ENCODE peak calls at places on chromosomes 12 and 14, in ten cellular contexts. Z is mesothelial cell of epicardium; F is endothelial cell; W is Peyer's patch; K is A549; U is bronchial epithelial cell; B is mammary epithelial cell; V is omental fat pad; I is fibroblast of lung; X is CD8-positive, alpha-beta T cell. G is an unnamed sample.

GRCh38 chr14:54653764-54654469 is 87.0 kb downstream of the SAMD4A start:
- DNase-seq in Z (no peak), F (peak), W (no peak), K (peak), U (no peak), B (peak), V (no peak), I (peak), X (no peak), G (no peak)

GRCh38 chr14:49766839-49767238 is 1.1 kb upstream of the KLHDC2 start:
- DNase-seq in Z (no peak), F (no peak), W (no peak), K (no peak), U (peak), B (peak), V (no peak), I (peak), X (no peak), G (no peak)

GRCh38 chr14:59090572-59090971 is 97.9 kb upstream of the DAAM1 start:
- DNase-seq in Z (no peak), F (no peak), W (no peak), K (no peak), U (no peak), B (no peak), V (no peak), I (no peak), X (no peak), G (no peak)

GRCh38 chr14:50270932-50271331 is 39.6 kb upstream of the SOS2 start:
- DNase-seq in Z (no peak), F (no peak), W (no peak), K (no peak), U (no peak), B (no peak), V (no peak), I (no peak), X (no peak), G (no peak)

GRCh38 chr14:26966942-26967341 is 369.1 kb upstream of the NOVA1 start:
- DNase-seq in Z (no peak), F (no peak), W (peak), K (no peak), U (peak), B (no peak), V (no peak), I (peak), X (no peak), G (no peak)

GRCh38 chr14:51535443-51536044 is 116.2 kb upstream of the FRMD6 start:
- DNase-seq in Z (no peak), F (no peak), W (no peak), K (no peak), U (no peak), B (peak), V (no peak), I (no peak), X (no peak), G (no peak)

GRCh38 chr14:69464829-69465228 is 19.7 kb upstream of the PLEKHD1 start:
- DNase-seq in Z (no peak), F (no peak), W (no peak), K (no peak), U (no peak), B (no peak), V (no peak), I (peak), X (no peak), G (no peak)

GRCh38 chr12:77047341-77048202 is 17.8 kb downstream of the E2F7 start:
- DNase-seq in Z (no peak), F (no peak), W (no peak), K (no peak), U (no peak), B (no peak), V (no peak), I (no peak), X (no peak), G (no peak)

GRCh38 chr14:99266181-99267178 is 5.5 kb downstream of the BCL11B start:
- DNase-seq in Z (peak), F (peak), W (peak), K (peak), U (peak), B (peak), V (peak), I (peak), X (peak), G (peak)

GRCh38 chr14:101927859-101928258 is 36.5 kb upstream of the DYNC1H1 start:
- DNase-seq in Z (no peak), F (no peak), W (peak), K (no peak), U (peak), B (peak), V (peak), I (peak), X (no peak), G (no peak)

GRCh38 chr12:19036673-19037357 is 92.7 kb upstream of the PLEKHA5 start:
- DNase-seq in Z (no peak), F (no peak), W (no peak), K (no peak), U (no peak), B (no peak), V (no peak), I (no peak), X (no peak), G (no peak)

GRCh38 chr12:14211829-14212455 is 153.5 kb upstream of the ATF7IP start:
- DNase-seq in Z (no peak), F (no peak), W (no peak), K (no peak), U (no peak), B (no peak), V (no peak), I (no peak), X (no peak), G (no peak)

GRCh38 chr12:27965966-27966365 is 6.6 kb downstream of the PTHLH start:
- DNase-seq in Z (no peak), F (no peak), W (no peak), K (no peak), U (peak), B (no peak), V (no peak), I (peak), X (no peak), G (no peak)

GRCh38 chr14:59483360-59483759 is 848 bp downstream of the L3HYPDH start:
- DNase-seq in Z (no peak), F (no peak), W (no peak), K (peak), U (peak), B (no peak), V (no peak), I (peak), X (no peak), G (peak)

GRCh38 chr12:21073822-21074460 is 57.1 kb upstream of the SLCO1B1 start:
- DNase-seq in Z (no peak), F (no peak), W (no peak), K (no peak), U (peak), B (peak), V (no peak), I (no peak), X (no peak), G (no peak)

GRCh38 chr14:32399920-32400319 is 70.8 kb downstream of the AKAP6 start:
- DNase-seq in Z (no peak), F (no peak), W (no peak), K (no peak), U (no peak), B (no peak), V (no peak), I (no peak), X (no peak), G (no peak)

GRCh38 chr12:59408431-59408830 is 187.4 kb upstream of the SLC16A7 start:
- DNase-seq in Z (no peak), F (no peak), W (no peak), K (no peak), U (peak), B (peak), V (no peak), I (no peak), X (no peak), G (no peak)

GRCh38 chr12:109938947-109939346 is 38.9 kb downstream of the TCHP start:
- DNase-seq in Z (no peak), F (no peak), W (no peak), K (no peak), U (no peak), B (no peak), V (no peak), I (no peak), X (no peak), G (no peak)

GRCh38 chr12:26723379-26724308 is 109.3 kb downstream of the ITPR2 start:
- DNase-seq in Z (no peak), F (no peak), W (no peak), K (no peak), U (peak), B (peak), V (no peak), I (peak), X (no peak), G (no peak)

DNA sequence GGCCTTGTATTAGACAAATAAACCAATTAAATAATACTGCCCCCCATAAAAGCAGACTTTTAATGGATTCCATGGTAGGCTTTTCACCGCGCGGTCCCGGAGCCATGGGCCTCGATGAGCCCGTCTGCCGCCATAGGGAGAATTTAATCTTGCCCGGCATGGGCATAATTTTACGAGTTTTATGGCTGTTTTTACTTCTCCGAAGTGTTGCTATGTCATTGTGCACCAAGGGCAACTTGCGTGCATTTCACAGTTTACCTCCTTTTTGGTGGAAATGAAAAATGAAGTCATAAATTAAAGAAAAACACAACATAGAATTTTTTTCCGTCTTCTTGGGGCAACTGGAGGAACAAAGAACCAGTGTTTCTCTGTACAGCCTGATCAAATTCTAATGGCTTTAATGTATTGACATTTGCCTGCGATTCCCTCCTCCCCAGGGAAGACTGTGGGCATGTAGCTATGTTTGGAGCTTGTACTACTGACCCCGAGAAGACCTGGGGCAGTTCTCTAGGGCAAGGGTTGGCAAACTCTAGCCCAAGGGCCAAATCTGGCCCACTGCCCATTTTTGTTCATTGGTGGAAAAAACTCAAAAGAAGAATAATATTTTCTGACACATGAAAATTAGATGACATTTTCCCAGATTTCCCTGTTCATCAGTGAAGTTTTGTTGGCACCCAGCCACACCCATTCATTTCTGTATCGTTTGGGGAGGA is 142.7 kb downstream of the CHST11 start:
- DNase-seq in Z (no peak), F (no peak), W (no peak), K (no peak), U (no peak), B (no peak), V (no peak), I (no peak), X (no peak), G (no peak)
- TF ChIP-seq CTCF in Z (no peak), F (no peak), W (no peak), K (no peak), U (no peak), B (no peak), V (no peak), I (no peak), X (no peak), G (no peak)

GRCh38 chr14:36647827-36648753 is 13.6 kb upstream of the PAX9 start:
- DNase-seq in Z (no peak), F (peak), W (no peak), K (peak), U (peak), B (peak), V (no peak), I (peak), X (no peak), G (no peak)
- TF ChIP-seq CTCF in Z (peak), F (no peak), W (peak), K (peak), U (peak), B (peak), V (no peak), I (peak), X (no peak), G (peak)

DNA sequence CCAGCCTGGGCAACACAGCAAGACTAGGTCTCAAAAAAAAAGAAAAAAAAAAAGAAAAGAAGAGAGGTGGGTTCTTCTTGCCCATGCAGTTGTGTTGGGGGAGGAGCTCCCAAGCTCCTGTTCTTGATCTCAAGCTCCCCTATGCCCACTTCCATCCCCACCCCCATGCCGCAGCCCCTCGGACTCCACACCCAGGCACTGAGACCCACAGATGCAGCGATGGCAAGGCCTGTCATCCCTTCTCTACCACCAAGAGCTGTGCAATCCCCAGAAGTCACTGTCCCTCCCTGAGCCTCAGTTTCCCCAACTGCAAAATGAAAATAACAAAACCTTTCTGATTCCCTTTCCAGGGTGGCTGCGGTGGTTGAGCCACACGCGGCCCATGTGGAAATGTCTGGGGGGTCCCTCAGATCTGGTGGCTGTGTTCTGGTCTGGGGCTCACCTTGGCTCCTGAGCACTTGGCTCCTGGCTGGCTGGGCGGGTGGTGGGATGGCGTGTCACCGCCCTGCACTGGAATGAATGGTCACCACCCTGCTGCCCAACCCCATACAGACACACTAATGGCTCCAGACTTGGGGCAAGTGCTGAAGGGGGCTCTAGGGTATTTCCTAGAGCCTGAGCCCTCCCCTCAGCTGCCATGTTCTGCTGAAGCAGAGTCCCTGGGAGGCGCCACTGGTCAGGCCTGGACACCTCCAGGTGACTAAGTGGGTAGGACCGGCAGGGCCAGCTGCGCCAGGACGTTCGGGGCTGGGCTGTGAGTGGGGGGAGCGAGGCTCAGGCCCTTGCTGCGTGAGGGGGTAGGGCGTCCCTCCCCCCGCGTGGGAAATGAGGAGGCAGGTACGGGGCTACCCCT is 22.5 kb upstream of the KIF26A start:
- DNase-seq in Z (no peak), F (no peak), W (peak), K (no peak), U (peak), B (no peak), V (no peak), I (no peak), X (no peak), G (peak)
- TF ChIP-seq CTCF in Z (no peak), F (no peak), W (no peak), K (no peak), U (peak), B (no peak), V (no peak), I (no peak), X (no peak), G (no peak)

GRCh38 chr14:61080591-61081010 is 99.6 kb downstream of the SLC38A6 start:
- DNase-seq in Z (no peak), F (no peak), W (peak), K (no peak), U (no peak), B (no peak), V (no peak), I (peak), X (no peak), G (no peak)
- TF ChIP-seq CTCF in Z (no peak), F (no peak), W (no peak), K (no peak), U (no peak), B (no peak), V (no peak), I (no peak), X (no peak), G (no peak)

GRCh38 chr14:70822706-70823185 is 13.4 kb upstream of the MAP3K9 start:
- DNase-seq in Z (no peak), F (peak), W (peak), K (peak), U (no peak), B (no peak), V (no peak), I (no peak), X (peak), G (no peak)

GRCh38 chr14:70823281-70823680 is 14.0 kb upstream of the MAP3K9 start:
- DNase-seq in Z (no peak), F (no peak), W (no peak), K (no peak), U (no peak), B (no peak), V (no peak), I (no peak), X (no peak), G (no peak)

GRCh38 chr14:70828188-70828587 is 18.9 kb upstream of the MAP3K9 start:
- DNase-seq in Z (no peak), F (no peak), W (no peak), K (no peak), U (no peak), B (no peak), V (no peak), I (no peak), X (no peak), G (no peak)

GRCh38 chr14:70831382-70831781 is 22.1 kb upstream of the MAP3K9 start:
- DNase-seq in Z (no peak), F (no peak), W (no peak), K (no peak), U (no peak), B (no peak), V (no peak), I (no peak), X (no peak), G (no peak)

DNA sequence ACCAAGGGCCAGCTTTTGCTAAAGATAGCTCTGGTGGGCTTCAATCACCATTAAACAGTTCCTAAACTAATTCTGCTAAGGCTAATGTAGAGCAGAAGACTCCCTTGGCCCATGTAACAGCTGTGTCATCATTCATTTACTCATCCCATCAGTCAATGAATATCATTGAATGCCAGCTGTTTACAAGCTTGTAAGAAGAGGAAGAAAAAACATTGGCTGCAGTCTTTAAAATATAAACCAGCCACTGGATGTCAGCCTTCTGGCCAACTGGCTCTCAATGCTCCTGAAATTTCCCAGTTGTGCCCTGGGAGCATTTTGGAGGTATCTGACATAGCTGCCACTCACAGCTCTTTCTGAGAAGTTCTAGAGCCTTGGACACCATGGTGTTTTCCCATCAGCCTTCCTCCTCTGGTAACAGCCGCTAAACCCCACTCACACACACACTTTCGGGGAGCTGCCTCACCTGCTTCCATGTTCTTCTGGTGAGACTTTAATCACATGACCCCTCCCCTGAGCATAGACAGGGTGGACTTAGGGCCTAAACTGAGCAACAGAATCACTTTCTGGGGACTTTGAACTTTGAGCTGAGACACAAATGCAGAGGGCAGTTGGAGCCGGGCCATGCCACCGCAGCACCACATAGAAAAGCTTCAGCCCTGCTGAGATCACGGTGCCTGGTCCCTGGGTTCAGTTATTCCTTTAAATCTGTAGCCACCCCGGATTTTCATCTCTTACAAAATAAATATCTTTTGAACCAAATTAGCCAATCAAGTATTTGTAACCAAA is 18.2 kb upstream of the MAP3K9 start:
- DNase-seq in Z (no peak), F (no peak), W (peak), K (no peak), U (peak), B (peak), V (no peak), I (no peak), X (no peak), G (peak)
- TF ChIP-seq CTCF in Z (no peak), F (no peak), W (no peak), K (no peak), U (no peak), B (peak), V (no peak), I (no peak), X (no peak), G (no peak)

GRCh38 chr14:88098128-88098527 is 93.2 kb downstream of the GPR65 start:
- DNase-seq in Z (no peak), F (no peak), W (no peak), K (no peak), U (no peak), B (no peak), V (no peak), I (no peak), X (no peak), G (no peak)
- TF ChIP-seq CTCF in Z (no peak), F (no peak), W (no peak), K (no peak), U (no peak), B (no peak), V (no peak), I (no peak), X (no peak), G (no peak)

GRCh38 chr12:94942663-94943062 is 60.8 kb downstream of the NDUFA12 start:
- DNase-seq in Z (no peak), F (no peak), W (no peak), K (no peak), U (no peak), B (no peak), V (no peak), I (no peak), X (no peak), G (no peak)

GRCh38 chr12:94938583-94938982 is 64.9 kb downstream of the NDUFA12 start:
- DNase-seq in Z (no peak), F (no peak), W (no peak), K (no peak), U (no peak), B (no peak), V (no peak), I (no peak), X (no peak), G (no peak)

GRCh38 chr12:94941440-94941862 is 62.0 kb downstream of the NDUFA12 start:
- DNase-seq in Z (no peak), F (no peak), W (peak), K (no peak), U (peak), B (peak), V (no peak), I (peak), X (peak), G (no peak)

DNA sequence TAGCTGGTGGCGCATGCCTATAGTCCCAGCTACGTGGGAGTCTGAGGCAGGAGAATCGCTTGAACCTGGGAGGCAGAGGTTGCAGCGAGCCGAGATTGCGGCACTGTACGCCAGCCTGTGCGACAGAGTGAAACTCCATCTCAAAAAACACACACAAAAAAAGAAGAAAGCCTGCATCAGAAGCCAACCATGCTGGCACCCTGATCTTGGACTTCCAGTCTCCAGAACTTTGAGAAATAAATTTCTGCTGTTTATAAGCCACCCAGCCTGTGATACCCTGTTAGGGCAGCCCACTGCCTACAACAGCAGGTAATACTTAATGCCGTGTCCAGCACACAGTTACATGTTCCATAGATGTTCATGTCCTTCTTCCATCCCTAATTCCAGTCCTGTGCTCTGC is 62.7 kb downstream of the NDUFA12 start:
- DNase-seq in Z (no peak), F (no peak), W (no peak), K (no peak), U (no peak), B (no peak), V (no peak), I (no peak), X (no peak), G (no peak)
- TF ChIP-seq CTCF in Z (no peak), F (no peak), W (no peak), K (no peak), U (no peak), B (no peak), V (no peak), I (no peak), X (no peak), G (no peak)